ENCODE peak calls at places on chromosomes 11 and 22, in four cellular contexts. M, T, I and Y are unnamed samples.

GRCh38 chr11:75238595-75239245 is 1.9 kb upstream of the TPBGL start:
- DNase-seq in M (no peak), T (no peak), I (no peak), Y (no peak)

GRCh38 chr22:36546092-36546804 is 17.3 kb upstream of the EIF3D start:
- DNase-seq in M (peak; percentile 79), T (peak; percentile 77), I (no peak), Y (peak; percentile 48)

GRCh38 chr11:103735497-103736032 is 300.9 kb upstream of the DDI1 start:
- DNase-seq in M (no peak), T (no peak), I (no peak), Y (no peak)

GRCh38 chr11:69213964-69214363 is 58.2 kb downstream of the SMIM38 start:
- DNase-seq in M (no peak), T (no peak), I (no peak), Y (no peak)

GRCh38 chr11:114080219-114080618 is 20.7 kb downstream of the ZBTB16 start:
- DNase-seq in M (no peak), T (no peak), I (no peak), Y (no peak)

GRCh38 chr11:32884770-32885384 is 7.7 kb upstream of the QSER1 start:
- DNase-seq in M (no peak), T (peak; percentile 23), I (no peak), Y (no peak)

GRCh38 chr22:37482244-37482643 is 3.9 kb downstream of the MFNG start:
- DNase-seq in M (no peak), T (no peak), I (no peak), Y (no peak)

GRCh38 chr11:70120674-70121073 is 42.6 kb downstream of the ANO1 start:
- DNase-seq in M (no peak), T (no peak), I (no peak), Y (no peak)

GRCh38 chr11:93485983-93486382 is 57.2 kb downstream of the SMCO4 start:
- DNase-seq in M (no peak), T (no peak), I (no peak), Y (no peak)

GRCh38 chr22:50576070-50576469 is 2.2 kb downstream of the CPT1B start:
- DNase-seq in M (peak; percentile 41), T (peak; percentile 34), I (no peak), Y (peak; percentile 81)

GRCh38 chr11:119371778-119372182 is 9.7 kb downstream of the USP2 start:
- DNase-seq in M (no peak), T (no peak), I (no peak), Y (no peak)

GRCh38 chr11:76654310-76654851 is 16.2 kb downstream of the LRRC32 start:
- DNase-seq in M (peak; percentile 2), T (peak; percentile 81), I (no peak), Y (no peak)

GRCh38 chr22:28208036-28208435 is 289.0 kb upstream of the PITPNB start:
- DNase-seq in M (no peak), T (no peak), I (no peak), Y (no peak)

GRCh38 chr11:88313441-88313840 is 24.1 kb downstream of the CTSC start:
- DNase-seq in M (no peak), T (no peak), I (no peak), Y (no peak)

GRCh38 chr11:78351979-78352731 is 65.5 kb downstream of the GAB2 start:
- DNase-seq in M (no peak), T (peak; percentile 21), I (no peak), Y (no peak)

GRCh38 chr11:106418786-106419185 is 341.3 kb downstream of the AASDHPPT start:
- DNase-seq in M (no peak), T (no peak), I (no peak), Y (no peak)

GRCh38 chr11:20355221-20356219 is 8.0 kb upstream of the HTATIP2 start:
- DNase-seq in M (peak; percentile 46), T (peak; percentile 57), I (no peak), Y (peak; percentile 78)

GRCh38 chr11:37952035-37952434 is 1354.0 kb upstream of the RAG2 start:
- DNase-seq in M (no peak), T (no peak), I (no peak), Y (no peak)

GRCh38 chr11:127493330-127493729 is 492.8 kb upstream of the KIRREL3 start:
- DNase-seq in M (no peak), T (peak; percentile 9), I (no peak), Y (no peak)

GRCh38 chr11:26621147-26621546 is 49.1 kb upstream of the MUC15 start:
- DNase-seq in M (no peak), T (no peak), I (no peak), Y (no peak)

GRCh38 chr11:61955416-61956135 is 5.4 kb downstream of the BEST1 start:
- DNase-seq in M (peak; percentile 90), T (peak; percentile 31), I (no peak), Y (no peak)

GRCh38 chr22:45994516-45995404 is 17.8 kb upstream of the WNT7B start:
- DNase-seq in M (peak; percentile 95), T (peak; percentile 71), I (no peak), Y (no peak)

GRCh38 chr11:104487035-104487775 is 323.3 kb upstream of the PDGFD start:
- DNase-seq in M (no peak), T (no peak), I (no peak), Y (no peak)

GRCh38 chr22:45194686-45195085 is 31.0 kb downstream of the NUP50 start:
- DNase-seq in M (no peak), T (no peak), I (no peak), Y (no peak)

GRCh38 chr11:119863811-119864601 is 135.0 kb upstream of the NECTIN1 start:
- DNase-seq in M (peak; percentile 34), T (no peak), I (no peak), Y (no peak)

GRCh38 chr11:46026616-46027293 is 94.5 kb downstream of the PHF21A start:
- DNase-seq in M (no peak), T (no peak), I (no peak), Y (no peak)

GRCh38 chr11:122113836-122114235 is 2.2 kb downstream of the BLID start:
- DNase-seq in M (no peak), T (no peak), I (no peak), Y (no peak)

GRCh38 chr11:31810779-31811647 is at the start of gene PAX6:
- DNase-seq in M (peak; percentile 75), T (peak; percentile 63), I (peak; percentile 5), Y (peak; percentile 51)

GRCh38 chr22:27108425-27109114 is 451.2 kb downstream of the MIAT start:
- DNase-seq in M (no peak), T (no peak), I (no peak), Y (no peak)

GRCh38 chr22:27107005-27107404 is 449.6 kb downstream of the MIAT start:
- DNase-seq in M (no peak), T (no peak), I (no peak), Y (no peak)

GRCh38 chr22:27101288-27101687 is 443.9 kb downstream of the MIAT start:
- DNase-seq in M (no peak), T (no peak), I (no peak), Y (no peak)

GRCh38 chr22:27107824-27108223 is 450.4 kb downstream of the MIAT start:
- DNase-seq in M (no peak), T (no peak), I (no peak), Y (peak; percentile 30)

DNA sequence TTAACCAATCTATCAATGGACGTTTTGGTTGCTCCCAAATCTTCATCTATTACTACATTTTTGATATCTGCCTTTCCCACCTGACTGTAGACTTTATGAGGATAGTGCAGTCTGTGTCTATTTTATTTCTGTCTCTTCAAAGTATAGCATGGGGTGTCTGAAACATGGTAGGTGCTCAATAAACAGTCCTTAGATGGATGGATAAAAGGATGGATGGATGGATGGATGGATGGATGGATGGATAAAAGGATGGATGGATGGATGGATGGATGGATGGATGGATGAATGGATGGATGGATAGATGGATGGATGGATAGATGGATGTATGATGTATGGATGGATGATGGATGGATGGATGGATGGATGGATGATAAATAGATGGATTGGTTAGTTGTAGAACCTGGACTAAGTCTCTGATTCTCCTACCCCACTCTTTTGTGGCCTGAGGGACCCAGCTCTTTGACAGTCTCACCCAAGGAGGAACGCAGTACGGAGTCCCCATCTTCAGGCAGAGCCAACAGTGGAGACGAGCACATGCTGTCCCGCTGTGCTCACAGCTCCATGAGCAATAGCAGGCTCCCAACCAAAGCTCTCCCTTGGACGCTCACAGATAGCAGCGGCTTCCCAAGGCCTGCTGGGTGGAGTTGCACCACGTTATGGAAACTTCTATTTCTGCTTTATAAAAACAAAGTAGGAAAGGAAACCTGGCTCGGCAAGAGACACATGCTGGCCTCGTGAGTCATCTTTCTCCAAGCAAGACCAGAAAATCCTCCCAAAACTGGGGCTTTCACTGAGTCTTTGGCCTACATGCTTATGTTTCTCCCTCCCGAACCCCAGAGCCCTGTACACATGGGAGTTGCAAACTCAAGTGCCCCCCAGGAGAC is 448.0 kb downstream of the MIAT start:
- DNase-seq in M (no peak), T (no peak), I (no peak), Y (no peak)
- TF ChIP-seq ETV6 in M (no peak), T (no peak), I (no peak), Y (no peak)

GRCh38 chr11:110918351-110918750 is 206.1 kb upstream of the ARHGAP20 start:
- DNase-seq in M (no peak), T (no peak), I (no peak), Y (no peak)

GRCh38 chr11:110921742-110922200 is 209.5 kb upstream of the ARHGAP20 start:
- DNase-seq in M (peak; percentile 13), T (no peak), I (no peak), Y (no peak)

DNA sequence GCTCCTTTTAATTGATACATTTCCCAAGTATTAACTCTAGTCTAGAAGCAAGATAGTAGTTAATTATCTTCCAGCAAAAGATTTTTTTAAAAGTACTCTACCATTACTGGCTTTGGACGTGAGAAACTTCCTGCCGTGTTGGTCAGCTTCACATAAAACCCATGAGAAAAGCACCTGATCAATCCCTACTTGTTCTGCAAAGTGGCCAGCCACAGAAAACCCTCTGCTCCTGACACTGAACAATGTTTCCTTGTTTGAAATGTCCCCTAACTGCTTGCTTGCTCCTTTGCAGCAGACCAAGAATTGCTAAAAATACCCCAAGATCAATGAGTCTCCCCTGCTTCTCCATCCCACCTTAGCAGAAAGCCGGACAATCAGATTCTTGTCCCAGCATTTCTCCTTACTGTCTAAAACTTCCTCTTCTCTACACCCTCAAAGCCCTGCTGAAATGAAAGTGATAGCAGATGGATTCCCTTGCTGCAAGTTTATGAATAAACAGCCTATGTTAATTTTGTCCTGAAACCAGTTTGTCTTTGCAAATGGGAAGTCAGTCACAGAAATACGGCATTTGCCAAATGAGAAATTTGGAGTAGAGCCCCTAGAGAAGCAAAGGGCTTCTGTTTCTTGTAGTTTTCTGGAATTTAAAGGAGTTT is 207.1 kb upstream of the ARHGAP20 start:
- DNase-seq in M (no peak), T (no peak), I (no peak), Y (no peak)
- TF ChIP-seq ETV6 in M (no peak), T (no peak), I (no peak), Y (no peak)

GRCh38 chr22:42608481-42609361 is 6.0 kb downstream of the POLDIP3 start:
- DNase-seq in M (no peak), T (no peak), I (no peak), Y (no peak)
- TF ChIP-seq ETV6 in M (no peak), T (no peak), I (no peak), Y (no peak)

DNA sequence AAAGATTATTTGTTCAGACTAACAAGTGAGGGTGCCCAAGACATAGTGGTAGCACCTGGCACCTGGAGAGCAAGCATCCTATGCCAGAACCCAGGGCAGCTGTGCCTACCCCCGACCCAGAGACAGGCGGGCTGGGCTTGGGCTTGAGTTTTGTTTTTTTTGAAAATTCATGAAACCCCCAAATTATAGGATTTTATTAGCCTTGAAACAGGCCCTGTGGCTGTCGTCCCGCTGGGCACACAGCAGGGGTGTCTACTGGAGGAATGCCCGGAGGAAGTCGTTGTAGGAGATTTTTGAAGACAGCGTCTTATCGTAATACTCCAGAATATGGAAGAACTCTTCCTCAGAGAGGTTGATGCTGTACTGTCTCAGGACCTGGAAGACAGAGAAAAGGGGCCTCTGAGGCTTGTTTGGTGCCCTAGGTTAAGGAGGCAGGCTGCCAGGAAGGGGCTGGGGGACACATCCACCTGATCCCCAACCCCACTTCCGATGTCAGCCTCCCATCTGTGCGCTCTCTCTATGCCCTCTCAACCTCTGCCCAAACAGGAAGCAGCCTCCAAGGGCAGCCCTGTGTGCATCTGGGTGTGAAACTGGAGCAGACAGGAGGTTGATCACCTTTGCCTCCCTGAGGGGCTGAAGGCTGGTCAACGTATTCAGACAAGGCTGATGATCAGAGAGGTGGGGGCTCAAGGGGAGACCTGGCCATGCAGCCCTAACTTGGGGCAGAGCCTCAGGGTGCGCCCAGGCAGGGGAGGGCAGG is 117.0 kb downstream of the MPPED1 start:
- DNase-seq in M (no peak), T (no peak), I (no peak), Y (no peak)
- TF ChIP-seq ETV6 in M (no peak), T (no peak), I (no peak), Y (no peak)